ENCODE peak calls at places on chromosomes 6 and 20, in ten cellular contexts. One of them, this sample, is unnamed.

GRCh38 chr6:34284563-34285545 is 36.0 kb upstream of the SMIM29 start:
- DNase-seq in K562: peak; percentile 69
- DNase-seq in HCT116: no peak
- DNase-seq in HepG2: no peak
- DNase-seq in ovary: peak; percentile 75
- DNase-seq in uterus: peak; percentile 38
- DNase-seq in adrenal gland: peak; percentile 83
- DNase-seq in transverse colon: peak; percentile 31
- DNase-seq in stomach: peak; percentile 29
- DNase-seq in endothelial cell of umbilical vein: peak; percentile 48
- DNase-seq in this sample: peak; percentile 76

GRCh38 chr20:48875914-48876240 is 45.6 kb upstream of the ARFGEF2 start:
- DNase-seq in endothelial cell of umbilical vein: no peak
- DNase-seq in stomach: no peak
- DNase-seq in ovary: no peak
- DNase-seq in HCT116: no peak
- DNase-seq in adrenal gland: peak; percentile 65
- DNase-seq in K562: peak; percentile 22
- DNase-seq in uterus: no peak
- DNase-seq in HepG2: no peak
- DNase-seq in transverse colon: no peak
- DNase-seq in this sample: no peak

GRCh38 chr6:134253681-134254080 is 64.2 kb downstream of the SGK1 start:
- DNase-seq in HCT116: no peak
- DNase-seq in ovary: no peak
- DNase-seq in K562: no peak
- DNase-seq in HepG2: peak; percentile 41
- DNase-seq in uterus: no peak
- DNase-seq in adrenal gland: peak; percentile 72
- DNase-seq in endothelial cell of umbilical vein: no peak
- DNase-seq in stomach: no peak
- DNase-seq in transverse colon: no peak
- DNase-seq in this sample: no peak

GRCh38 chr6:70312165-70312564 is 9.3 kb upstream of the COL9A1 start:
- DNase-seq in ovary: no peak
- DNase-seq in stomach: no peak
- DNase-seq in transverse colon: no peak
- DNase-seq in endothelial cell of umbilical vein: no peak
- DNase-seq in K562: no peak
- DNase-seq in adrenal gland: no peak
- DNase-seq in uterus: no peak
- DNase-seq in HepG2: peak; percentile 25
- DNase-seq in HCT116: peak; percentile 70
- DNase-seq in this sample: no peak

GRCh38 chr20:35008411-35009342 is 53.0 kb downstream of the MYH7B start:
- DNase-seq in HCT116: no peak
- DNase-seq in stomach: peak; percentile 65
- DNase-seq in endothelial cell of umbilical vein: no peak
- DNase-seq in transverse colon: peak; percentile 4
- DNase-seq in adrenal gland: peak; percentile 97
- DNase-seq in ovary: no peak
- DNase-seq in uterus: peak; percentile 9
- DNase-seq in HepG2: no peak
- DNase-seq in K562: no peak
- DNase-seq in this sample: no peak

GRCh38 chr6:100838011-100838410 is 43.1 kb downstream of the ASCC3 start:
- DNase-seq in K562: no peak
- DNase-seq in adrenal gland: no peak
- DNase-seq in endothelial cell of umbilical vein: no peak
- DNase-seq in ovary: no peak
- DNase-seq in transverse colon: no peak
- DNase-seq in uterus: no peak
- DNase-seq in stomach: no peak
- DNase-seq in HCT116: no peak
- DNase-seq in HepG2: no peak
- DNase-seq in this sample: no peak

GRCh38 chr20:12482661-12483060 is 526.1 kb upstream of the SPTLC3 start:
- DNase-seq in HepG2: no peak
- DNase-seq in ovary: no peak
- DNase-seq in uterus: no peak
- DNase-seq in HCT116: no peak
- DNase-seq in adrenal gland: no peak
- DNase-seq in K562: no peak
- DNase-seq in endothelial cell of umbilical vein: no peak
- DNase-seq in stomach: no peak
- DNase-seq in transverse colon: no peak
- DNase-seq in this sample: no peak

GRCh38 chr6:39298061-39298460 is 16.2 kb downstream of the KCNK17 start:
- DNase-seq in adrenal gland: peak; percentile 79
- DNase-seq in HCT116: no peak
- DNase-seq in HepG2: peak; percentile 53
- DNase-seq in ovary: no peak
- DNase-seq in stomach: peak; percentile 39
- DNase-seq in endothelial cell of umbilical vein: no peak
- DNase-seq in K562: no peak
- DNase-seq in uterus: no peak
- DNase-seq in transverse colon: no peak
- DNase-seq in this sample: no peak

GRCh38 chr20:7971536-7972285 is 31.5 kb upstream of the HAO1 start:
- DNase-seq in stomach: no peak
- DNase-seq in HepG2: no peak
- DNase-seq in K562: no peak
- DNase-seq in ovary: no peak
- DNase-seq in adrenal gland: no peak
- DNase-seq in transverse colon: no peak
- DNase-seq in HCT116: no peak
- DNase-seq in endothelial cell of umbilical vein: no peak
- DNase-seq in uterus: no peak
- DNase-seq in this sample: no peak

GRCh38 chr6:14092861-14093789 is 24.4 kb upstream of the CD83 start:
- DNase-seq in ovary: no peak
- DNase-seq in K562: no peak
- DNase-seq in endothelial cell of umbilical vein: no peak
- DNase-seq in transverse colon: no peak
- DNase-seq in HCT116: no peak
- DNase-seq in adrenal gland: no peak
- DNase-seq in HepG2: no peak
- DNase-seq in stomach: no peak
- DNase-seq in uterus: peak; percentile 33
- DNase-seq in this sample: no peak

DNA sequence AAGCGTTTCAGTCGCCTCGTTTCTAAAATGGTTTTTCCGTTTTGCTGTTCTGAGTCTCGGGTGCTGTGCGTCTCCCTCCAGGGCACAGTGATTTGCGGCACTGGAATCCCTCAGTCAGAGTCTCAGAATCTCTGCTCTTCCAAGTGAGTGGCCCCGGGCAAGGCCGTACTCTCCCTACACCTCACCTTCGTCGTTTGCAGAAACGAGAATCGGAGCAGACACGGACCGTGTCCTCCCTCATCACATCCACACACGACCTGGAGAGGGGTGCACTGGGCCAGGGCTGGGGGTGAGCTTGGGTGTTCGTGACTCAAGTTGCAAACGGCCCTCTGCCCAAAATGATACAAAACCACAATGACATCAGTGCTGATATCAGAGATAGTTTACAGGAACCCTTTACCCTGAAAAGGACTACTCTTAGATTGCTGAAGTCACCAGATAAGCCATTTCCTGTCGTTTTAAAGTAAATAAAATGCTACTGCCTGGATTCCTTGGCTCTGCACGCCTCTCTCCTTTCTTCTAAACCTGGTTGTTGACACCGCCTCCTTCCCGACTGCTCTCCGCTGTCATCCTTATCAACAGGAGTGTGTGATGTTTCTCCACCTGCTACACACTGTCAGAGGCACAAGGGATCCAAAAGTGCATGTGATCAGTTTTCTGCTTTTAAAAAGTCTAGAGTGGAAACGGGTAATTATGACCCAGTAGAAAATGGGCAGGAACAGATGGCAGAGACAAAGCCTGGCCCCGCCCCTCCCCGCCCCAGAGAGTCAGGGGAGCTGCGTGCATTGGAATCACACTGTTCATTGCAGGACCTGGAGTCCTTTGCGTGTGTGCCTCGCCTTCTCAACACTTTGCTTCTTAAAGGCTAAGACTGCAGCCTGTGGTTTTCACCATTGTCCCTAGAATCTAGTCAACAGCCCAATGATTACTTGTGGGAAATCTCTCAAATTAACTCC is 38.5 kb downstream of the KIF25 start:
- DNase-seq in HepG2: no peak
- DNase-seq in ovary: no peak
- DNase-seq in transverse colon: peak; percentile 61
- DNase-seq in uterus: no peak
- DNase-seq in HCT116: no peak
- DNase-seq in K562: peak; percentile 55
- DNase-seq in stomach: no peak
- DNase-seq in adrenal gland: peak; percentile 40
- DNase-seq in endothelial cell of umbilical vein: peak; percentile 14
- DNase-seq in this sample: peak; percentile 60
- TF ChIP-seq POLR2A in HepG2: no peak
- TF ChIP-seq POLR2A in ovary: no peak
- TF ChIP-seq POLR2A in transverse colon: no peak
- TF ChIP-seq POLR2A in uterus: no peak
- TF ChIP-seq POLR2A in HCT116: no peak
- TF ChIP-seq POLR2A in K562: no peak
- TF ChIP-seq POLR2A in stomach: no peak
- TF ChIP-seq POLR2A in adrenal gland: no peak
- TF ChIP-seq POLR2A in endothelial cell of umbilical vein: no peak
- TF ChIP-seq POLR2A in this sample: no peak

GRCh38 chr20:23050847-23051627 is 1.6 kb upstream of the THBD start:
- DNase-seq in adrenal gland: peak; percentile 82
- DNase-seq in transverse colon: peak; percentile 54
- DNase-seq in endothelial cell of umbilical vein: peak; percentile 94
- DNase-seq in stomach: peak; percentile 78
- DNase-seq in HCT116: peak; percentile 42
- DNase-seq in uterus: peak; percentile 61
- DNase-seq in ovary: peak; percentile 82
- DNase-seq in HepG2: no peak
- DNase-seq in K562: peak; percentile 61
- DNase-seq in this sample: peak; percentile 79
- H3K4me3 ChIP-seq in adrenal gland: no peak overlapping the region
- H3K4me3 ChIP-seq in transverse colon: peak overlapping the region; percentile 51
- H3K4me3 ChIP-seq in endothelial cell of umbilical vein: peak overlapping the region; percentile 50
- H3K4me3 ChIP-seq in stomach: peak overlapping the region; percentile 61
- H3K4me3 ChIP-seq in HCT116: peak overlapping the region; percentile 67
- H3K4me3 ChIP-seq in uterus: peak overlapping the region; percentile 13
- H3K4me3 ChIP-seq in ovary: peak overlapping the region; percentile 36
- H3K4me3 ChIP-seq in HepG2: no peak overlapping the region
- H3K4me3 ChIP-seq in K562: peak overlapping the region; percentile 35
- H3K4me3 ChIP-seq in this sample: peak overlapping the region; percentile 73

DNA sequence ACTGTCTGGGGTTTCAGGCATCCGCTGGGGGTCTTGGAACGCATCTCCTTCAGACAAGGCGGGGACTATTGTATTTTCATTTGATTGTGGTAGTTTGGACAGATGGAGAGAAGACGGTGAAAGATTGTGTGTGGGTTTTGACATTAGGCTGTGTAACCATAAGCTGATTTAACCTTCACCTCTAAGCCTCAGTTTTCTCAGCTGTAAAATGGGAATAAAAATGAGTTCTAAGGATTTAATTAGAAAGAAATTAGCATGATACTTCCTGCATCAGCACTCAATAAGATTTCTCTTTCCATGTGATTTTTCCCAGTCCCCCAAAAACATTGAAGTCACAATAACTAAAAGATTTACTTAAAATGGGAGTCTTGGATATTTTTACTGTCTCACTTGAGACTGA is 78.1 kb downstream of the CBFA2T2 start:
- DNase-seq in ovary: no peak
- DNase-seq in uterus: no peak
- DNase-seq in adrenal gland: no peak
- DNase-seq in transverse colon: no peak
- DNase-seq in endothelial cell of umbilical vein: no peak
- DNase-seq in K562: no peak
- DNase-seq in HCT116: no peak
- DNase-seq in stomach: no peak
- DNase-seq in HepG2: no peak
- DNase-seq in this sample: no peak
- H3K27ac ChIP-seq in ovary: no peak overlapping the region
- H3K27ac ChIP-seq in uterus: no peak overlapping the region
- H3K27ac ChIP-seq in adrenal gland: no peak overlapping the region
- H3K27ac ChIP-seq in transverse colon: no peak overlapping the region
- H3K27ac ChIP-seq in endothelial cell of umbilical vein: no peak overlapping the region
- H3K27ac ChIP-seq in K562: no peak overlapping the region
- H3K27ac ChIP-seq in HCT116: no peak overlapping the region
- H3K27ac ChIP-seq in stomach: no peak overlapping the region
- H3K27ac ChIP-seq in HepG2: peak overlapping the region; percentile 28
- H3K27ac ChIP-seq in this sample: no peak overlapping the region

GRCh38 chr6:7146079-7146828 is 38.5 kb downstream of the RREB1 start:
- DNase-seq in adrenal gland: no peak
- DNase-seq in endothelial cell of umbilical vein: peak; percentile 64
- DNase-seq in HepG2: peak; percentile 84
- DNase-seq in HCT116: no peak
- DNase-seq in stomach: peak; percentile 76
- DNase-seq in ovary: no peak
- DNase-seq in transverse colon: peak; percentile 77
- DNase-seq in K562: no peak
- DNase-seq in uterus: peak; percentile 55
- DNase-seq in this sample: peak; percentile 44
- TF ChIP-seq POLR2A in adrenal gland: no peak
- TF ChIP-seq POLR2A in endothelial cell of umbilical vein: no peak
- TF ChIP-seq POLR2A in HepG2: no peak
- TF ChIP-seq POLR2A in HCT116: no peak
- TF ChIP-seq POLR2A in stomach: no peak
- TF ChIP-seq POLR2A in ovary: no peak
- TF ChIP-seq POLR2A in transverse colon: peak; percentile 57
- TF ChIP-seq POLR2A in K562: peak; percentile 56
- TF ChIP-seq POLR2A in uterus: peak; percentile 12
- TF ChIP-seq POLR2A in this sample: no peak

GRCh38 chr6:165855856-165856255 is 192.8 kb upstream of the PDE10A start:
- DNase-seq in transverse colon: no peak
- DNase-seq in K562: no peak
- DNase-seq in uterus: no peak
- DNase-seq in HCT116: no peak
- DNase-seq in endothelial cell of umbilical vein: no peak
- DNase-seq in stomach: no peak
- DNase-seq in ovary: no peak
- DNase-seq in HepG2: no peak
- DNase-seq in adrenal gland: no peak
- DNase-seq in this sample: no peak

GRCh38 chr6:165854863-165855593 is 192.0 kb upstream of the PDE10A start:
- DNase-seq in stomach: no peak
- DNase-seq in endothelial cell of umbilical vein: no peak
- DNase-seq in HepG2: no peak
- DNase-seq in transverse colon: no peak
- DNase-seq in ovary: no peak
- DNase-seq in uterus: no peak
- DNase-seq in adrenal gland: no peak
- DNase-seq in K562: no peak
- DNase-seq in HCT116: no peak
- DNase-seq in this sample: no peak

GRCh38 chr6:165852676-165853075 is 189.6 kb upstream of the PDE10A start:
- DNase-seq in uterus: no peak
- DNase-seq in endothelial cell of umbilical vein: no peak
- DNase-seq in ovary: no peak
- DNase-seq in HepG2: no peak
- DNase-seq in transverse colon: no peak
- DNase-seq in adrenal gland: no peak
- DNase-seq in K562: no peak
- DNase-seq in stomach: no peak
- DNase-seq in HCT116: no peak
- DNase-seq in this sample: no peak

GRCh38 chr6:165850434-165851019 is 187.5 kb upstream of the PDE10A start:
- DNase-seq in K562: peak; percentile 83
- DNase-seq in ovary: peak; percentile 88
- DNase-seq in transverse colon: peak; percentile 76
- DNase-seq in HepG2: peak; percentile 27
- DNase-seq in HCT116: peak; percentile 12
- DNase-seq in stomach: peak; percentile 78
- DNase-seq in endothelial cell of umbilical vein: peak; percentile 62
- DNase-seq in adrenal gland: peak; percentile 91
- DNase-seq in uterus: peak; percentile 71
- DNase-seq in this sample: peak; percentile 78

GRCh38 chr6:165854061-165854862 is 191.2 kb upstream of the PDE10A start:
- DNase-seq in transverse colon: no peak
- DNase-seq in K562: no peak
- DNase-seq in uterus: no peak
- DNase-seq in HepG2: no peak
- DNase-seq in endothelial cell of umbilical vein: no peak
- DNase-seq in stomach: no peak
- DNase-seq in ovary: no peak
- DNase-seq in adrenal gland: no peak
- DNase-seq in HCT116: no peak
- DNase-seq in this sample: no peak
- H3K4me3 ChIP-seq in transverse colon: no peak overlapping the region
- H3K4me3 ChIP-seq in K562: no peak overlapping the region
- H3K4me3 ChIP-seq in uterus: no peak overlapping the region
- H3K4me3 ChIP-seq in HepG2: no peak overlapping the region
- H3K4me3 ChIP-seq in endothelial cell of umbilical vein: no peak overlapping the region
- H3K4me3 ChIP-seq in stomach: no peak overlapping the region
- H3K4me3 ChIP-seq in ovary: no peak overlapping the region
- H3K4me3 ChIP-seq in adrenal gland: no peak overlapping the region
- H3K4me3 ChIP-seq in HCT116: no peak overlapping the region
- H3K4me3 ChIP-seq in this sample: peak overlapping the region; percentile 26